ENCODE peak calls at places on chromosomes 7 and 10, in eight cellular contexts. B is fibroblast of lung, D is neural progenitor cell, W is PC-9, C is GM23248, O is HepG2, S is endothelial cell of umbilical vein, X is hepatocyte. Y is an unnamed sample.

GRCh38 chr7:47474937-47475879 is 106.7 kb downstream of the TNS3 start:
- DNase-seq in B (peak; percentile 98), D (no peak), W (peak; percentile 100), C (peak; percentile 98), O (peak; percentile 98), S (peak; percentile 54), X (peak; percentile 93), Y (no peak)

GRCh38 chr10:111211756-111212155 is 134.9 kb downstream of the ADRA2A start:
- DNase-seq in B (no peak), D (no peak), W (peak; percentile 87), C (peak; percentile 84), O (no peak), S (no peak), X (peak; percentile 17), Y (no peak)

GRCh38 chr7:77368974-77369373 is 47.2 kb downstream of the GSAP start:
- DNase-seq in B (peak; percentile 41), D (no peak), W (no peak), C (no peak), O (no peak), S (peak; percentile 20), X (no peak), Y (no peak)

GRCh38 chr7:120184866-120185265 is 88.1 kb upstream of the KCND2 start:
- DNase-seq in B (no peak), D (no peak), W (no peak), C (peak; percentile 9), O (no peak), S (no peak), X (no peak), Y (no peak)

GRCh38 chr7:130879191-130879590 is 145.2 kb upstream of the KLF14 start:
- DNase-seq in B (no peak), D (no peak), W (no peak), C (peak; percentile 46), O (no peak), S (no peak), X (no peak), Y (no peak)

GRCh38 chr10:29204119-29204518 is 84.8 kb upstream of the LYZL1 start:
- DNase-seq in B (no peak), D (peak; percentile 77), W (no peak), C (no peak), O (peak; percentile 3), S (no peak), X (peak; percentile 28), Y (no peak)

GRCh38 chr10:75202321-75203096 is 8.1 kb upstream of the VDAC2 start:
- DNase-seq in B (peak; percentile 81), D (no peak), W (no peak), C (peak; percentile 82), O (peak; percentile 41), S (no peak), X (peak; percentile 32), Y (no peak)

GRCh38 chr10:128739937-128740336 is 613.7 kb upstream of the MKI67 start:
- DNase-seq in B (no peak), D (no peak), W (no peak), C (no peak), O (no peak), S (no peak), X (no peak), Y (no peak)

GRCh38 chr7:2585446-2585845 is 26.7 kb downstream of the IQCE start:
- DNase-seq in B (no peak), D (no peak), W (no peak), C (no peak), O (no peak), S (no peak), X (no peak), Y (no peak)

GRCh38 chr7:24907311-24907886 is 72.6 kb downstream of the OSBPL3 start:
- DNase-seq in B (peak; percentile 40), D (no peak), W (peak; percentile 88), C (peak; percentile 63), O (no peak), S (peak; percentile 89), X (no peak), Y (no peak)

GRCh38 chr7:3482147-3482921 is 181.3 kb downstream of the SDK1 start:
- DNase-seq in B (peak; percentile 59), D (peak; percentile 77), W (no peak), C (peak; percentile 9), O (peak; percentile 55), S (peak; percentile 53), X (peak; percentile 58), Y (no peak)

GRCh38 chr10:95277201-95277570 is 13.6 kb downstream of the PDLIM1 start:
- DNase-seq in B (no peak), D (no peak), W (no peak), C (no peak), O (no peak), S (no peak), X (no peak), Y (no peak)

GRCh38 chr7:34523233-34523918 is 134.6 kb upstream of the NPSR1 start:
- DNase-seq in B (no peak), D (no peak), W (no peak), C (peak; percentile 31), O (no peak), S (no peak), X (no peak), Y (no peak)

GRCh38 chr7:107879400-107880035 is 11.5 kb upstream of the DLD start:
- DNase-seq in B (peak; percentile 68), D (peak; percentile 65), W (peak; percentile 79), C (peak; percentile 79), O (peak; percentile 49), S (peak; percentile 86), X (peak; percentile 75), Y (peak; percentile 46)

GRCh38 chr10:70348228-70348850 is 34.1 kb downstream of the LRRC20 start:
- DNase-seq in B (peak; percentile 49), D (peak; percentile 56), W (no peak), C (peak; percentile 65), O (no peak), S (peak; percentile 30), X (peak; percentile 42), Y (peak; percentile 52)

GRCh38 chr10:110834622-110835219 is 37.0 kb upstream of the PDCD4 start:
- DNase-seq in B (no peak), D (peak; percentile 60), W (no peak), C (no peak), O (peak; percentile 50), S (peak; percentile 69), X (peak; percentile 73), Y (peak; percentile 25)

GRCh38 chr7:68245688-68246087 is 1249.1 kb downstream of the TYW1 start:
- DNase-seq in B (no peak), D (no peak), W (peak; percentile 78), C (peak; percentile 4), O (no peak), S (no peak), X (peak; percentile 21), Y (no peak)

GRCh38 chr7:150965273-150965830 is 12.8 kb downstream of the KCNH2 start:
- DNase-seq in B (no peak), D (no peak), W (no peak), C (no peak), O (no peak), S (no peak), X (no peak), Y (no peak)

GRCh38 chr7:75806560-75807307 is 6.9 kb downstream of the CCL24 start:
- DNase-seq in B (no peak), D (no peak), W (no peak), C (no peak), O (no peak), S (no peak), X (no peak), Y (no peak)

DNA sequence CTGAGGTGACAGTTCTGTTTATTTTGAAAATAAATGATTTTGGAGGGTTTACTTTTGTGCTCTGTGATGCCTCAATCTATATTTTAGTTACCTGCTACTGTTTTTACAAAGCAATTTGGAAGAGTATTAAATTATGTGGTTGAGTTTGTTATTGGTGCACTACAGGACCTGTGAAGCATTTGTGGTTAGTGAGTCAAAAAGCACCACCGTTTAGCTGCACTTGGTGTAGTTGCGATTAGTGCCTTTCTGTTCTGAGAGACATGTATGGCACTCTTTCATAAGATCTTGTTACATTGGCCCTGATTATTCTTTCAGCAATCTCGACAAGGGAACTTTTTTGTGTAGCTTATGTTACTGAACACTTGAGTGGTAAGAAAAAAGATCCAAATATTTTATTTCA is 132.2 kb downstream of the BBS9 start:
- DNase-seq in B (peak; percentile 17), D (no peak), W (no peak), C (peak; percentile 29), O (no peak), S (no peak), X (no peak), Y (no peak)
- H3K4me2 ChIP-seq in B (no peak overlapping the region), D (no peak overlapping the region), W (no peak overlapping the region), C (no peak overlapping the region), O (no peak overlapping the region), S (no peak overlapping the region), X (no peak overlapping the region), Y (no peak overlapping the region)

GRCh38 chr10:132408367-132408781 is 11.4 kb downstream of the PWWP2B start:
- DNase-seq in B (no peak), D (no peak), W (peak; percentile 52), C (no peak), O (no peak), S (no peak), X (peak; percentile 73), Y (no peak)
- H3K4me3 ChIP-seq in B (no peak overlapping the region), D (no peak overlapping the region), W (peak overlapping the region; percentile 56), C (no peak overlapping the region), O (no peak overlapping the region), S (no peak overlapping the region), X (no peak overlapping the region), Y (no peak overlapping the region)

DNA sequence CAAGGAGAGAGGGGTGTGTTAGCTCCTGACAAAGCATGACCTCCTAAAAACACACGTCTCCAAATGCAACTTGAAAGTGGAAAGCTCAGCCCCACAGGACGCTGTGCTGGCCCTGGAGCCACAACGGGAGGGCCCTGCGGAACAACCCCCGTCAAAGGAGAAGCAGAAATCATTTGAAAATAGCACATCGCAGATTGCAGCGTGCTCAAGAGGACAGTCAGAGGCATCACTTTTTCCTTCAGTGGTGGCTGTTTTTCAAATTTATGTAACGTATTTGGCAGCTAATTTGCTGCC is 346.1 kb downstream of the DNAJB6 start:
- DNase-seq in B (no peak), D (no peak), W (no peak), C (no peak), O (no peak), S (no peak), X (no peak), Y (no peak)
- TF ChIP-seq EZH2 in B (no peak), D (no peak), W (no peak), C (no peak), O (no peak), S (no peak), X (no peak), Y (no peak)

GRCh38 chr7:159196584-159196983 is 51.9 kb upstream of the VIPR2 start:
- DNase-seq in B (no peak), D (no peak), W (no peak), C (no peak), O (no peak), S (no peak), X (no peak), Y (peak; percentile 19)
- H3K4me2 ChIP-seq in B (no peak overlapping the region), D (no peak overlapping the region), W (no peak overlapping the region), C (no peak overlapping the region), O (no peak overlapping the region), S (no peak overlapping the region), X (no peak overlapping the region), Y (peak overlapping the region; percentile 64)

DNA sequence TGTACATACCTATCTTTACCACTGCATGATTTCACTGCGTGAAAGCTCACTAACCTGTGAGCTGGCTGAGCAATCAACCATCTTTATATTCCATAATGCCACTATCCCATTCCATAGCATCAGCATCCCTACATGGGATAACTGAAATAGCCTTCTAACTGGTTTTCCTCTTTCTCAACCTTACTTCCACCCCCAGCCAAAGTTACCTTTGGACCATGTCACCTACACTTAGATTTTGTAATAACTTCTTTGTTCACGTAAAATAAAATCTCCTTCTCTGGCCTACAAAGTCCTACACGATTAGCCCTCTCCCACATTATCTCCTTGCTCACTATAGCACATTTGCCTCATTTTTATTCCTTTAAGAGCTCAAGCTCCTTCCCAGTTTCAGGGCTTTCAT is 2.5 kb downstream of the PSMA2 start:
- DNase-seq in B (no peak), D (no peak), W (no peak), C (no peak), O (no peak), S (no peak), X (no peak), Y (no peak)
- H3K4me3 ChIP-seq in B (no peak overlapping the region), D (no peak overlapping the region), W (no peak overlapping the region), C (peak overlapping the region; percentile 98), O (no peak overlapping the region), S (no peak overlapping the region), X (no peak overlapping the region), Y (peak overlapping the region; percentile 79)